ENCODE peak calls at places on chromosomes 11 and 22, in nine cellular contexts. W is NCI-H526 treated with DMSO at 0.1 percent for 48 hours; O is GDM1; E is stimulated activated naive CD8-positive, alpha-beta T cell treated with anti-CD3 and anti-CD28 coated beads, Interleukin-15, Interleukin-2, amounts not matched to agents 100 U/mL and 50 U/mL, for 24 hours; Z is activated naive CD8-positive, alpha-beta T cell treated with anti-CD3 and anti-CD28 coated beads, Interleukin-2, amount 10 ng/mL, durations not matched to agents 7 days and 5 days; B is adrenal gland; S is activated CD4-positive, alpha-beta T cell treated with anti-CD3 and anti-CD28 coated beads, Interleukin-2, amount 50 U/mL, for 24 hours; U is HTR-8/SVneo; T is smooth muscle cell of the brain vasculature. H is an unnamed sample.

GRCh38 chr11:68470304-68470811 is 9.8 kb downstream of the PPP6R3 start:
- DNase-seq in W (no peak), O (no peak), E (no peak), Z (no peak), B (no peak), S (no peak), U (no peak), T (no peak), H (no peak)

GRCh38 chr22:45629469-45630089 is 42.1 kb upstream of the ATXN10 start:
- DNase-seq in W (no peak), O (no peak), E (no peak), Z (no peak), B (no peak), S (no peak), U (no peak), T (no peak), H (peak; percentile 82)

GRCh38 chr22:27223317-27224177 is 566.2 kb downstream of the MIAT start:
- DNase-seq in W (no peak), O (no peak), E (no peak), Z (no peak), B (no peak), S (no peak), U (peak; percentile 49), T (no peak), H (no peak)

GRCh38 chr11:117924631-117925170 is 4.5 kb downstream of the TMPRSS13 start:
- DNase-seq in W (no peak), O (no peak), E (no peak), Z (peak; percentile 20), B (no peak), S (no peak), U (no peak), T (no peak), H (no peak)

GRCh38 chr11:27514558-27514957 is 8.0 kb upstream of the LIN7C start:
- DNase-seq in W (no peak), O (no peak), E (no peak), Z (no peak), B (no peak), S (no peak), U (no peak), T (no peak), H (no peak)

GRCh38 chr11:65851083-65851579 is 6.8 kb downstream of the CFL1 start:
- DNase-seq in W (no peak), O (no peak), E (peak; percentile 54), Z (no peak), B (no peak), S (no peak), U (no peak), T (no peak), H (peak; percentile 63)

GRCh38 chr11:46457659-46458058 is 66.1 kb upstream of the CHRM4 start:
- DNase-seq in W (no peak), O (no peak), E (no peak), Z (no peak), B (no peak), S (no peak), U (no peak), T (no peak), H (no peak)

GRCh38 chr11:80227915-80228314 is 787.1 kb upstream of the TENM4 start:
- DNase-seq in W (no peak), O (no peak), E (no peak), Z (no peak), B (no peak), S (no peak), U (no peak), T (no peak), H (peak; percentile 34)

GRCh38 chr11:69157156-69157821 is 1.6 kb downstream of the SMIM38 start:
- DNase-seq in W (no peak), O (no peak), E (no peak), Z (no peak), B (peak; percentile 55), S (no peak), U (peak; percentile 57), T (no peak), H (peak; percentile 57)

GRCh38 chr11:86119062-86119461 is 50.2 kb upstream of the PICALM start:
- DNase-seq in W (no peak), O (no peak), E (no peak), Z (no peak), B (no peak), S (no peak), U (no peak), T (no peak), H (no peak)

GRCh38 chr11:45392154-45392553 is 106.0 kb upstream of the SYT13 start:
- DNase-seq in W (no peak), O (no peak), E (no peak), Z (no peak), B (no peak), S (no peak), U (no peak), T (no peak), H (no peak)

GRCh38 chr22:24841261-24841660 is 35.2 kb downstream of the SGSM1 start:
- DNase-seq in W (no peak), O (no peak), E (no peak), Z (no peak), B (no peak), S (no peak), U (no peak), T (no peak), H (peak; percentile 13)

GRCh38 chr22:43923631-43924548 is at the start of gene PNPLA3:
- DNase-seq in W (peak; percentile 48), O (peak; percentile 69), E (peak; percentile 87), Z (peak; percentile 82), B (peak; percentile 93), S (peak; percentile 71), U (peak; percentile 81), T (peak; percentile 52), H (peak; percentile 92)

H was measured in DMS53.